ENCODE peak calls at places on chromosome 14, in eight cellular contexts. S is transverse colon; P is GM12865; A is effector memory CD4-positive, alpha-beta T cell; O is AG04449; J is mucosa of descending colon; F is HFF-Myc; V is heart left ventricle. U is an unnamed sample.
A peak's percentile ranks its signal among the peaks of the same experiment; 100 is the strongest.

GRCh38 chr14:106670006-106670405 is 1143.6 kb downstream of the TMEM121 start:
- DNase-seq in J (no peak), S (no peak), A (no peak), F (no peak), V (no peak), O (no peak), P (no peak), U (no peak)

GRCh38 chr14:88798161-88798560 is 5.4 kb upstream of the EML5 start:
- DNase-seq in A (no peak), S (no peak), P (no peak), O (no peak), J (no peak), V (no peak), F (no peak), U (no peak)

GRCh38 chr14:68935761-68936209 is 43.3 kb downstream of the ACTN1 start:
- DNase-seq in O (no peak), V (peak; percentile 59), S (no peak), J (no peak), P (no peak), F (no peak), A (no peak), U (no peak)

GRCh38 chr14:68282479-68283377 is 463.1 kb downstream of the RAD51B start:
- DNase-seq in O (no peak), S (no peak), V (no peak), P (peak; percentile 89), A (peak; percentile 22), F (no peak), J (no peak), U (no peak)

GRCh38 chr14:69441948-69442347 is 42.6 kb upstream of the PLEKHD1 start:
- DNase-seq in S (no peak), J (no peak), O (no peak), P (peak; percentile 67), A (no peak), V (no peak), F (no peak), U (no peak)

GRCh38 chr14:88166616-88167015 is 156.5 kb downstream of the KCNK10 start:
- DNase-seq in O (no peak), A (no peak), F (no peak), J (no peak), V (no peak), P (no peak), S (no peak), U (no peak)

GRCh38 chr14:53848851-53849250 is 107.8 kb downstream of the BMP4 start:
- DNase-seq in V (no peak), S (no peak), A (no peak), F (no peak), P (no peak), J (no peak), O (no peak), U (no peak)

GRCh38 chr14:80150301-80150700 is 61.0 kb downstream of the DIO2 start:
- DNase-seq in A (no peak), F (no peak), P (no peak), V (no peak), J (no peak), S (no peak), O (no peak), U (no peak)

GRCh38 chr14:81436296-81437138 is 36.4 kb upstream of the STON2 start:
- DNase-seq in P (no peak), S (peak; percentile 79), V (peak; percentile 81), J (peak; percentile 88), O (no peak), F (no peak), A (no peak), U (no peak)

GRCh38 chr14:87153901-87154300 is 839.1 kb downstream of the GALC start:
- DNase-seq in V (no peak), P (no peak), S (no peak), O (no peak), A (no peak), F (no peak), J (no peak), U (no peak)

GRCh38 chr14:56189306-56189705 is 71.1 kb downstream of the PELI2 start:
- DNase-seq in J (no peak), P (no peak), S (no peak), F (peak; percentile 94), A (no peak), O (no peak), V (no peak), U (peak; percentile 42)

GRCh38 chr14:68395585-68395984 is 397.3 kb downstream of the ZFP36L1 start:
- DNase-seq in O (no peak), A (no peak), V (no peak), S (no peak), P (no peak), F (no peak), J (no peak), U (no peak)

GRCh38 chr14:101236496-101237240 is 324.6 kb upstream of the DIO3 start:
- DNase-seq in V (peak; percentile 8), A (no peak), F (no peak), O (no peak), J (no peak), S (no peak), P (no peak), U (no peak)

GRCh38 chr14:102776761-102777710 is at the start of gene TRAF3:
- DNase-seq in P (peak; percentile 94), A (peak; percentile 83), V (peak; percentile 79), J (peak; percentile 81), S (peak; percentile 76), F (no peak), O (no peak), U (no peak)

DNA sequence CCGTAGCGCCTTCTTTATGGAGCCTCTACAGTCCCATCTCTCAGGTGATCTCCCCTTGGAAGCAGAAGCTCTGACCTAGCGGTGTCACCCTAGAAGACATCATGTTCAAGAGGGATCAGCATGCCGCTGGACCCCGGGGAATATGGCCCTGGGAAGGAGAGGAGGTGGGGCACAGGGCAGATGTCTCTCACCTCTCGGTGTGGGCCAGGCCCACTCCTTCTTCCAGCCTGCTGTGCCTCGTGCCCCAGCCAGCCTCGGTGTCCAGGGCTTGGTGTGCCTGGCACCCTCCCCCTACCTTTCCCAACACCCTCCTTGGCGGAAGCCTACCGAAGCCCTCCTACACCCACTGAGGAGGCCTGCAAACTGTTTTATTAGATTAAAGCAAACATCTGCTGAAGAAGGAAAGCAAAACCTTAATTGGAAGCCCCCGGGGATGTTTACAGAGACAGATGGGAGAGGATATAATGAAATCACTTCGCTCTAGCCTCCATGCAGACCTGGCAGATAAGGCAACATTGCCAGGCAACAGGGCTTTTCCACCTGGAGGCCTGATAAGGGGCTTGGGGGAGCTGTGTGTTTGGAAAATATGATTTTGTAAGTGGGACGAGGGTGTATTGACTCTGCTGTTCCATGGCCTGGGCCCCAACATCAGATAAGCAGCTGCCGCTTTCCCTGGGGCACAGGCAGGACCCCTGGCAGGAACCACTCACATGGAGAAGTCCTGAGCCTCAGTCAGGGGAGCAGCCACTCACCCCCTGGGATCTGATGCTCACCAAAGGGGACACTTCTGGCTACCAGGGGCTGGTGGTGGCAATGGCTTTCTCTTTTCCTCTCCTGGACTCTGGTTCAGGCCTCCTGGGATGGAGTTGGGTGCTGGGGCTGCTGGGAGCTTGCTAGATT is 5.7 kb upstream of the CHGA start:
- DNase-seq in A (no peak), P (no peak), V (no peak), S (no peak), O (no peak), F (no peak), J (no peak), U (no peak)
- H3K4me3 ChIP-seq in A (no peak overlapping the region), P (no peak overlapping the region), V (no peak overlapping the region), S (no peak overlapping the region), O (no peak overlapping the region), F (no peak overlapping the region), J (no peak overlapping the region), U (no peak overlapping the region)

GRCh38 chr14:73739174-73739898 is 25.2 kb upstream of the PNMA1 start:
- DNase-seq in V (no peak), S (no peak), O (no peak), P (no peak), J (peak; percentile 55), F (no peak), A (no peak), U (no peak)

GRCh38 chr14:73739899-73740685 is 25.9 kb upstream of the PNMA1 start:
- DNase-seq in F (no peak), S (no peak), O (no peak), J (no peak), P (no peak), A (no peak), V (no peak), U (no peak)

GRCh38 chr14:73741386-73741875 is 27.2 kb upstream of the PNMA1 start:
- DNase-seq in P (peak; percentile 69), J (peak; percentile 89), O (no peak), F (no peak), S (peak; percentile 86), V (peak; percentile 83), A (peak; percentile 64), U (no peak)

GRCh38 chr14:73741876-73742519 is 27.8 kb upstream of the PNMA1 start:
- DNase-seq in O (no peak), S (no peak), A (no peak), V (no peak), F (no peak), J (peak; percentile 62), P (peak; percentile 50), U (no peak)

DNA sequence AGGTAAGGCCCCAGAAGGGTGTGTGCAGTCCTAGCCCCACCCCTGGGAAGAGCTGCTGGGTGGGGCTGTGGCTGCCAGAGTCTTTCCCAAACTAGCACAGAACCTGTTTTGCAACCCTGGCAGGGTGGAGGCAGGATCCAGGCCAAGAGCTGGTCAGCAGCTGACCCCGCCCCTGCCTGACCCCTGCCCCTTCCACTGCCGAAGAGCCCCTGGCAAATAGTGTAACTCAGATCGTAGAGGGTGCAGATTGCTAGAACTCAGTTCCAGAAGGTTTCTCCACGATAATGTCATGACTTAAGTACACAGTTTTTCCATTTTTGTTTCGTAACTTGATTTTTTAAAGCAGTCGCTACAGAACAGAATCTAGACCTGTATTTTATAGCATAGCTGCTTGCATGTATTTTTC is 26.7 kb upstream of the PNMA1 start:
- DNase-seq in P (no peak), S (peak; percentile 92), V (no peak), A (no peak), F (no peak), O (no peak), J (peak; percentile 92), U (no peak)
- H3K4me3 ChIP-seq in P (no peak overlapping the region), S (no peak overlapping the region), V (peak overlapping the region; percentile 48), A (peak overlapping the region; percentile 41), F (no peak overlapping the region), O (no peak overlapping the region), J (no peak overlapping the region), U (no peak overlapping the region)

GRCh38 chr14:22036541-22036940 is 362.9 kb upstream of the OR4E1 start:
- DNase-seq in O (no peak), J (no peak), F (no peak), P (no peak), V (no peak), A (no peak), S (no peak), U (no peak)
- H3K4me3 ChIP-seq in O (no peak overlapping the region), J (no peak overlapping the region), F (no peak overlapping the region), P (no peak overlapping the region), V (no peak overlapping the region), A (no peak overlapping the region), S (no peak overlapping the region), U (no peak overlapping the region)

DNA sequence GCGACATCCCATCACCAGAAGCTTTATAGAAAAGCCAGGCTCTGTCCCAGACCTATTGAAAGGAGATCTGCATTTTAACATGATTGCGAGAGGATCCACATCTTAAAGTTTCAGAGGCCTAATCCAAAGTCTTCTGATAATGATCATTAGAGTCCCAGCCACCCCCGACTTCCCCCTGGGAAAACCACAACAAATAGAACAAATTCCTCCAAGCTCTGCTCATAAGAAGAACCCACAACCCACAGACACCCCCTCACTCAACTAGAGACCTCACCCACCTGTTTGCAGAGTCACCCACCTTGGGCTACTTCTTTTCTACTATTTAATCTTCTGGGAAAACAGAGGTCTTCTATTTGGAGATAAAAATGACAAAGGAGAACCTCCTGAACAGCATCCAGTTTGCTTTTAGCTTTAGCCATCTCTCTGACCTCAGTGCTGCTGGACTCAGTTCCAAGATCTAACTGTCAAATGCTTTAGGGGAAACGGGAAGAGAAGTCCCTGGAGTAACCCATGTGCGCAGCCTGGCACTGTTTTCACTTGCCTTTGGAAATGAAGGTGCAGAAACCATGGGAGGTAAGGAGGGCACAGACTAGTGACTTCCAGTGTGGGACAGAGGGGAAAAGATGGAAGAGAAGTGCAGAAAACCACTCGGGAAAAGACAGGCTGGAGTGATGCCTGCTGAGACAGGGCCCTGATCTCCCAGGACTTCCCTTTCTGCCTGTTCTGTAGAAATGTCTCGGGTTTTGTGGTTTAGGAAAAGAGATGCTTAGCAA is 124.9 kb upstream of the HIF1A start:
- DNase-seq in J (no peak), O (no peak), F (no peak), V (no peak), S (no peak), P (no peak), A (no peak), U (no peak)
- H3K4me3 ChIP-seq in J (no peak overlapping the region), O (no peak overlapping the region), F (no peak overlapping the region), V (no peak overlapping the region), S (no peak overlapping the region), P (no peak overlapping the region), A (no peak overlapping the region), U (no peak overlapping the region)